ENCODE peak calls at places on chromosomes 12 and 14, in five cellular contexts. K, I, Q, A and U are unnamed samples.

GRCh38 chr14:65302571-65303184 is 109.9 kb upstream of the FUT8 start:
- DNase-seq in A (no peak), I (no peak), Q (no peak), K (no peak), U (no peak)

GRCh38 chr12:47877081-47877480 is 27.7 kb downstream of the VDR start:
- DNase-seq in I (no peak), Q (no peak), K (no peak), A (no peak), U (no peak)

GRCh38 chr12:53054112-53054878 is 4.4 kb downstream of the TNS2 start:
- DNase-seq in Q (peak), A (peak), I (peak), K (no peak), U (peak)

GRCh38 chr12:115794659-115795081 is 482.8 kb downstream of the MED13L start:
- DNase-seq in Q (no peak), A (no peak), I (no peak), K (no peak), U (no peak)

GRCh38 chr12:3669594-3669993 is 83.3 kb downstream of the CRACR2A start:
- DNase-seq in I (no peak), Q (no peak), K (no peak), A (no peak), U (no peak)

GRCh38 chr12:95605875-95606274 is 54.6 kb upstream of the USP44 start:
- DNase-seq in I (no peak), Q (no peak), K (no peak), A (no peak), U (no peak)

GRCh38 chr12:118544569-118544968 is 168.2 kb downstream of the SUDS3 start:
- DNase-seq in K (no peak), I (no peak), A (no peak), Q (no peak), U (no peak)

GRCh38 chr14:89618821-89619551 is 202.0 kb upstream of the FOXN3 start:
- DNase-seq in I (peak), K (no peak), A (peak), Q (peak), U (peak)

GRCh38 chr14:83969998-83970397 is 1559.9 kb upstream of the FLRT2 start:
- DNase-seq in K (no peak), A (no peak), I (no peak), Q (no peak), U (no peak)

GRCh38 chr12:47700263-47700662 is 5.6 kb downstream of the RPAP3 start:
- DNase-seq in K (no peak), A (no peak), I (no peak), Q (no peak), U (no peak)

GRCh38 chr12:33322519-33322918 is 117.1 kb downstream of the SYT10 start:
- DNase-seq in A (no peak), K (no peak), Q (no peak), I (no peak), U (no peak)

GRCh38 chr12:75917704-75918103 is 113.9 kb downstream of the PHLDA1 start:
- DNase-seq in K (no peak), I (no peak), Q (no peak), A (no peak), U (no peak)

GRCh38 chr12:49865109-49865781 is 22.3 kb upstream of the BCDIN3D start:
- DNase-seq in A (no peak), Q (no peak), K (no peak), I (no peak), U (no peak)

GRCh38 chr14:104392396-104393198 is 187.0 kb upstream of the C14orf180 start:
- DNase-seq in A (peak), Q (no peak), I (no peak), K (no peak), U (no peak)

GRCh38 chr12:93766802-93767523 is 89.8 kb downstream of the CRADD start:
- DNase-seq in I (no peak), A (no peak), Q (no peak), K (no peak), U (no peak)

GRCh38 chr14:97262336-97262735 is 465.2 kb downstream of the VRK1 start:
- DNase-seq in K (no peak), Q (no peak), I (no peak), A (no peak), U (no peak)

GRCh38 chr12:67539946-67540345 is 108.6 kb upstream of the DYRK2 start:
- DNase-seq in Q (no peak), K (no peak), I (no peak), A (no peak), U (no peak)

GRCh38 chr12:20128926-20129325 is 239.4 kb upstream of the PDE3A start:
- DNase-seq in Q (no peak), A (no peak), K (no peak), I (no peak), U (no peak)

GRCh38 chr12:101697930-101698781 is 716 bp downstream of the CHPT1 start:
- DNase-seq in K (no peak), A (peak), I (peak), Q (peak), U (peak)

GRCh38 chr12:47988073-47989022 is 15.9 kb downstream of the COL2A1 start:
- DNase-seq in A (no peak), K (no peak), I (no peak), Q (no peak), U (no peak)

GRCh38 chr12:59134750-59135149 is 214.4 kb upstream of the LRIG3 start:
- DNase-seq in A (no peak), K (no peak), I (no peak), Q (no peak), U (peak)

GRCh38 chr12:32266756-32267155 is 132.6 kb upstream of the FGD4 start:
- DNase-seq in K (no peak), I (no peak), A (no peak), Q (no peak), U (no peak)

GRCh38 chr12:28099862-28100261 is 90.4 kb upstream of the CCDC91 start:
- DNase-seq in Q (no peak), A (no peak), K (no peak), I (no peak), U (no peak)

GRCh38 chr12:68356060-68356748 is 24.0 kb upstream of the MDM1 start:
- DNase-seq in A (no peak), I (no peak), K (no peak), Q (no peak), U (no peak)

GRCh38 chr12:8080131-8080530 is 1.9 kb upstream of the NECAP1 start:
- DNase-seq in Q (no peak), A (no peak), K (no peak), I (no peak), U (no peak)

GRCh38 chr12:8076357-8076756 is 5.7 kb upstream of the NECAP1 start:
- DNase-seq in K (no peak), Q (no peak), A (no peak), I (no peak), U (no peak)

GRCh38 chr12:8078916-8079315 is 3.2 kb upstream of the NECAP1 start:
- DNase-seq in A (no peak), Q (no peak), K (no peak), I (no peak), U (no peak)

GRCh38 chr12:8077207-8077606 is 4.9 kb upstream of the NECAP1 start:
- DNase-seq in I (no peak), A (no peak), K (no peak), Q (no peak), U (no peak)

DNA sequence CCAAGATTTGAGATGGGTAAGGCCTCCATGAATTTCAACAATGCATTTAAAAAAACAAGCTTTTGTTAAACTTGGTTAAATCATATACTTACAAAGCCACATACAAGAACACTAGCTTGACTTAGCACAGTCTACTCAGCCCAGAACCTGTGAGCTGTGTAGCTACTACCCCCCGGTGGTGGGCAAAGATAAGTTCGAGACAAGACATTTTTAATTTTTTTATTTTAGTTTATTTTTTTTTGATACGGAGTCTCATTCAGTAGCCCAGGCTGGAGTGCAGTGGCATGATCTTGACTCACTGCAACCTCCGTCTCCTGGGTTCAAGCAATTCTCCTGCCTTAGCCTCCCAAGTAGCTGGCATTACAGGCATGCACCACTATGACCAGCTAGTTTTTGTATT is 3.7 kb upstream of the NECAP1 start:
- DNase-seq in A (no peak), K (peak), Q (peak), I (no peak), U (no peak)
- TF ChIP-seq CTCF in A (peak), K (peak), Q (peak), I (peak), U (peak)

DNA sequence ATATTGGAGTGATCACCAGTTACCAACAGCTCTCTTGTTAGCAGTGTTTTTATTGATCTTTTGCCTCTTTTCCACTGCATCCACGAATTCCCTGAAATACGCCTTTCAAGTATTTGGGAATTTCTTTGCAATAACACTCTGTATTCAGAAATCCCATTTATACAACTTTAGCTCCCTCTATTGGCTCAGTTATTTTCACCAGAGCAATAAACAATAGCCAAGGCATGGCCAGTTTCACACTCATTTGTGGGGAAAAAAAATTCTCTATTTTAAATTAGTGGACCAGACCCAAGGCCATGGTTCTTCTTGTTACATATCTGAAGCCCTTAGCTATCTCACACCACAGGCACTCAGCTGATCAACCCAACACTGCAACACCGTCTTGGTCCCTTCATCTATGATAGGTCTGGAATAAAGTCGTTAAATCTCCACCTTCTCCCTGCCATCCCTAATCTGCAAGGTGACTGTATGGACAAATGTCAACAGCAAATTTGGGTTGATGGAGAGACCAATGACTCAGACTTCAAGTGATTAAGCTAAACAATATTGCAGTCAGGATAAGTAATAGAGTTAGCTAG is 92.4 kb upstream of the TMEM260 start:
- DNase-seq in K (no peak), Q (no peak), I (no peak), A (no peak), U (no peak)
- TF ChIP-seq CTCF in K (peak), Q (no peak), I (peak), A (no peak), U (peak)

GRCh38 chr12:113457710-113458109 is 14.0 kb downstream of the LHX5 start:
- DNase-seq in K (no peak), A (no peak), Q (no peak), I (no peak), U (no peak)

GRCh38 chr12:113452458-113452857 is 19.2 kb downstream of the LHX5 start:
- DNase-seq in Q (no peak), A (no peak), I (no peak), K (no peak), U (no peak)

GRCh38 chr12:113453330-113453729 is 18.3 kb downstream of the LHX5 start:
- DNase-seq in Q (no peak), A (no peak), I (no peak), K (no peak), U (no peak)

GRCh38 chr12:113456761-113457160 is 14.9 kb downstream of the LHX5 start:
- DNase-seq in Q (no peak), I (no peak), K (no peak), A (no peak), U (no peak)

GRCh38 chr12:113456199-113456598 is 15.5 kb downstream of the LHX5 start:
- DNase-seq in I (no peak), A (no peak), Q (no peak), K (no peak), U (no peak)
- TF ChIP-seq CTCF in I (no peak), A (no peak), Q (no peak), K (no peak), U (no peak)

DNA sequence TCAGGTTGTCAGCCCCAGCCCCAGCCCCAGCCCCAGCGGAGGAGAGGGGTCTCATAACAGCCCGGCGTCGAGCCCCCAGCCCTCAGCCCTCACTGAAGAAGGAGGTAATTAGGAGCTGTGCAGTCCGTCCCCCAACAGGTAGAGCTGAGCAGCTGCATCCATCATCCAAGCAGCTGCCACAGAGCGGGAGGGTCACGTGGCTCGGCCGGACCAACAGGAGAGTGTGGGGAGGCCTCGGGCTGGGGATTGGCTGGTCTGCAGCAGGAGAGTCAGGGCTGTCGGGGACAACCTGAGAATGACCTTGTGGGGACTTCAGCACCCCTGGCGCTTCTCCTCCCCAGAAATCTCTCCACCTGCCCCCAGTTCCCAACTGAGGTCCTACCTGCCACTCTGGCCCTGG is 29.6 kb downstream of the SMUG1 start:
- DNase-seq in K (no peak), I (no peak), A (no peak), Q (no peak), U (no peak)
- TF ChIP-seq CTCF in K (no peak), I (no peak), A (no peak), Q (no peak), U (no peak)

DNA sequence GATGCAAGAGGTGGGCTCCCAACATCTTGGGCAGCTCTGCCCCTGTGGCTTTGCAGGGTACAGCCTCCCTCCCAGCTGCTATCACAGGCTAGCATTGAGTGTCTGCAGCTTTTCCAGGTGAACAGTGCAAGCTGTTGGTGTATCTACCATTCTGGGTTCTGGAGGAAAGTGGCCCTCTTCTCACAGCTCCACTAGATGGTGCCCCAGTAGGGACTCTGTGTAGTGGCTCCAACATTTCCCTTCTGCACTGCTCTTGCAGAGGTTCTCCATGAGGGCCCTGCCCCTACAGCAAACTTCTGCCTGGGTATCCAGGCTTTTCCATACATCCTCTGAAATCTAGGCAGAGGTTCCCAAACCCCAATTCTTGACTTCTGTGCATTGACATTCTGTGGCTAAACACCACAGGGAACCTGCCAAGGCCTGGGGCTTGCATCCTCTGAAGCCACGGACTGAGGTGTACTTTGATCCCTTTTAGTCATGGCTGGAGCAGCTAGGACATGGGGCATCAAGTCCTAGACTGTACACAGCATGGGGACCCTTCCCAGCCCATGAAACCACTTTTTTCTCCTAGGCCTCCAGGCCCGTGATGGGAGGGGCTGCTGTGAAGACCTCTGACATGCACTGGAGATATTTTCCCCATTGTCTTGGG is 24.0 kb upstream of the SLC38A1 start:
- DNase-seq in I (no peak), K (no peak), Q (no peak), A (no peak), U (no peak)
- TF ChIP-seq CTCF in I (peak), K (peak), Q (no peak), A (no peak), U (no peak)

GRCh38 chr12:122834229-122834920 is 882 bp upstream of the HIP1R start:
- DNase-seq in A (no peak), I (no peak), K (no peak), Q (no peak), U (peak)
- TF ChIP-seq CTCF in A (no peak), I (peak), K (peak), Q (no peak), U (peak)

GRCh38 chr12:54658306-54659264 is 10.4 kb upstream of the DCD start:
- DNase-seq in Q (peak), A (no peak), K (no peak), I (peak), U (peak)
- TF ChIP-seq CTCF in Q (peak), A (peak), K (peak), I (peak), U (peak)

GRCh38 chr14:36655963-36656768 is 5.5 kb upstream of the PAX9 start:
- DNase-seq in K (no peak), I (no peak), A (no peak), Q (no peak), U (no peak)
- TF ChIP-seq CTCF in K (peak), I (peak), A (peak), Q (no peak), U (peak)